ENCODE peak calls at places on chromosomes 13 and 19, in ten cellular contexts. H, Y, O, V, N, P, C, A, R and Q are unnamed samples.

GRCh38 chr19:55549500-55550320 is 4.4 kb upstream of the SBK3 start:
- DNase-seq in H (peak; percentile 94), Y (no peak), O (no peak), V (no peak), N (no peak), P (no peak), C (peak; percentile 86), A (no peak), R (peak; percentile 45), Q (no peak)

GRCh38 chr19:15426485-15427349 is 7.9 kb upstream of the AKAP8L start:
- DNase-seq in H (no peak), Y (no peak), O (no peak), V (no peak), N (no peak), P (no peak), C (no peak), A (no peak), R (no peak), Q (no peak)

GRCh38 chr13:48710160-48710559 is 56.4 kb downstream of the CYSLTR2 start:
- DNase-seq in H (no peak), Y (no peak), O (no peak), V (no peak), N (no peak), P (no peak), C (no peak), A (no peak), R (no peak), Q (no peak)

GRCh38 chr19:412356-413355 is 3.7 kb upstream of the C2CD4C start:
- DNase-seq in H (no peak), Y (no peak), O (no peak), V (no peak), N (no peak), P (no peak), C (no peak), A (no peak), R (no peak), Q (no peak)

GRCh38 chr19:47226426-47227346 is 4.3 kb downstream of the BBC3 start:
- DNase-seq in H (peak; percentile 83), Y (no peak), O (no peak), V (no peak), N (peak; percentile 58), P (peak; percentile 89), C (peak; percentile 54), A (no peak), R (peak; percentile 53), Q (peak; percentile 35)

GRCh38 chr13:99983401-99984133 is 2.0 kb downstream of the ZIC2 start:
- DNase-seq in H (no peak), Y (no peak), O (no peak), V (no peak), N (no peak), P (no peak), C (no peak), A (no peak), R (no peak), Q (no peak)

GRCh38 chr13:43877788-43878187 is 1.8 kb downstream of the CCDC122 start:
- DNase-seq in H (no peak), Y (no peak), O (no peak), V (no peak), N (no peak), P (no peak), C (no peak), A (no peak), R (no peak), Q (no peak)

GRCh38 chr13:20401586-20401957 is 124.1 kb downstream of the CRYL1 start:
- DNase-seq in H (no peak), Y (no peak), O (no peak), V (peak; percentile 54), N (no peak), P (no peak), C (no peak), A (no peak), R (no peak), Q (no peak)

GRCh38 chr19:52904052-52904451 is 6.6 kb upstream of the ZNF320 start:
- DNase-seq in H (no peak), Y (no peak), O (no peak), V (no peak), N (no peak), P (no peak), C (no peak), A (no peak), R (no peak), Q (no peak)

GRCh38 chr19:681029-681626 is 4.9 kb downstream of the FSTL3 start:
- DNase-seq in H (no peak), Y (no peak), O (no peak), V (no peak), N (no peak), P (no peak), C (no peak), A (peak; percentile 80), R (no peak), Q (no peak)

GRCh38 chr19:29277107-29277506 is 64.2 kb upstream of the UQCRFS1 start:
- DNase-seq in H (no peak), Y (no peak), O (no peak), V (no peak), N (peak; percentile 29), P (peak; percentile 70), C (no peak), A (peak; percentile 13), R (no peak), Q (no peak)

GRCh38 chr19:55579766-55580621 is 654 bp downstream of the ZNF579 start:
- DNase-seq in H (peak; percentile 34), Y (no peak), O (no peak), V (no peak), N (no peak), P (no peak), C (peak; percentile 5), A (no peak), R (peak; percentile 9), Q (no peak)

GRCh38 chr13:41802684-41803554 is 158.0 kb downstream of the VWA8 start:
- DNase-seq in H (peak; percentile 96), Y (no peak), O (no peak), V (no peak), N (no peak), P (no peak), C (no peak), A (no peak), R (no peak), Q (no peak)

GRCh38 chr13:96821381-96821780 is 172.9 kb downstream of the OXGR1 start:
- DNase-seq in H (peak; percentile 71), Y (no peak), O (no peak), V (no peak), N (no peak), P (no peak), C (no peak), A (no peak), R (no peak), Q (no peak)